ENCODE peak calls at places on chromosomes 2 and 18, in five cellular contexts. T, Y, I, O and K are unnamed samples.

GRCh38 chr2:210540471-210541257 is 15.7 kb upstream of the CPS1 start:
- DNase-seq in T (no peak), Y (no peak), I (no peak), O (no peak), K (no peak)

GRCh38 chr18:59787998-59788875 is 91.0 kb upstream of the CCBE1 start:
- DNase-seq in T (no peak), Y (peak), I (no peak), O (peak), K (no peak)

GRCh38 chr2:118641711-118642110 is 205.7 kb downstream of the EN1 start:
- DNase-seq in T (no peak), Y (no peak), I (no peak), O (no peak), K (no peak)

GRCh38 chr2:239324456-239324855 is 76.4 kb downstream of the HDAC4 start:
- DNase-seq in T (no peak), Y (no peak), I (peak), O (no peak), K (no peak)

GRCh38 chr2:42519624-42520023 is 25.8 kb upstream of the KCNG3 start:
- DNase-seq in T (no peak), Y (no peak), I (no peak), O (no peak), K (no peak)

GRCh38 chr2:240594511-240595380 is 8.2 kb downstream of the CAPN10 start:
- DNase-seq in T (no peak), Y (no peak), I (peak), O (no peak), K (no peak)

GRCh38 chr2:216774620-216775019 is 79.3 kb upstream of the IGFBP5 start:
- DNase-seq in T (no peak), Y (no peak), I (no peak), O (peak), K (no peak)

GRCh38 chr2:41109744-41110143 is 657.9 kb upstream of the SLC8A1 start:
- DNase-seq in T (no peak), Y (no peak), I (no peak), O (no peak), K (no peak)

GRCh38 chr2:10305715-10306114 is 3.0 kb downstream of the HPCAL1 start:
- DNase-seq in T (no peak), Y (peak), I (no peak), O (no peak), K (no peak)

GRCh38 chr2:55311444-55311870 is 42.4 kb upstream of the MTIF2 start:
- DNase-seq in T (no peak), Y (peak), I (no peak), O (peak), K (no peak)

GRCh38 chr2:112644155-112644932 is 1.4 kb upstream of the SLC20A1 start:
- DNase-seq in T (no peak), Y (peak), I (no peak), O (peak), K (no peak)

GRCh38 chr2:112646102-112646719 is 472 bp downstream of the SLC20A1 start:
- DNase-seq in T (no peak), Y (no peak), I (no peak), O (no peak), K (no peak)

GRCh38 chr2:112644933-112645395 is 775 bp upstream of the SLC20A1 start:
- DNase-seq in T (no peak), Y (no peak), I (peak), O (no peak), K (no peak)

GRCh38 chr2:112646791-112647720 is 1.3 kb downstream of the SLC20A1 start:
- DNase-seq in T (no peak), Y (no peak), I (no peak), O (no peak), K (no peak)

GRCh38 chr2:112645396-112646101 is at the start of gene SLC20A1:
- DNase-seq in T (peak), Y (peak), I (peak), O (peak), K (peak)
- TF ChIP-seq CTCF in T (peak), Y (peak), I (peak), O (peak), K (peak)

DNA sequence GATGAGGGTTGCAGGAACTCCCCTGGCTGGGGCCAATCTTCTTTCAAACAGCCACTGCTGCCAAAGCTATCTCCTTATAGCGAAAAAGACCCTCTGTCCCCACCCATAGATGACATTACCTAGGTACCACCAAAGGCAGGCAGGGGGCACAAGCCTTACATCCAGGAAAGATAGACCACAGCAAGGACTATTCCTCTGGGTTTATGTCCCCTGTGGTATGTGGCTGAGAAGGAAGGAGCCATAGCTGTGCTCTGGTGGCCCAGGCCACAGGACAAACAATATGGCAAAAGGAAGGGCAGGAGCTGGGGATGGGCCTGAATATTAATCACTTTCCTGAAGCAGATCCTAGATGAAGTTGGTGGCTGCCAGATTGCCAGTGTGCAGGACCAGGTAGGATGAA is 214.5 kb downstream of the TTC32 start:
- DNase-seq in T (no peak), Y (no peak), I (no peak), O (no peak), K (peak)
- TF ChIP-seq CTCF in T (no peak), Y (no peak), I (no peak), O (no peak), K (no peak)

GRCh38 chr2:134897932-134898331 is 20.7 kb upstream of the CCNT2 start:
- DNase-seq in T (no peak), Y (no peak), I (no peak), O (peak), K (no peak)
- TF ChIP-seq CTCF in T (no peak), Y (peak), I (peak), O (peak), K (peak)

GRCh38 chr2:17933251-17933650 is 54.8 kb downstream of the KCNS3 start:
- DNase-seq in T (no peak), Y (no peak), I (no peak), O (no peak), K (no peak)

GRCh38 chr2:17935242-17935885 is 56.9 kb downstream of the KCNS3 start:
- DNase-seq in T (no peak), Y (no peak), I (no peak), O (no peak), K (no peak)

GRCh38 chr2:17936599-17936998 is 58.1 kb downstream of the KCNS3 start:
- DNase-seq in T (no peak), Y (no peak), I (no peak), O (no peak), K (no peak)

GRCh38 chr2:17934721-17935120 is 56.3 kb downstream of the KCNS3 start:
- DNase-seq in T (no peak), Y (peak), I (no peak), O (no peak), K (no peak)

GRCh38 chr2:17930773-17931172 is 52.3 kb downstream of the KCNS3 start:
- DNase-seq in T (no peak), Y (no peak), I (no peak), O (no peak), K (no peak)
- TF ChIP-seq CTCF in T (no peak), Y (no peak), I (no peak), O (no peak), K (no peak)